ENCODE peak calls at places on chromosomes 16 and 17, in nine cellular contexts. M, J, E, F, S, P, G, R and I are unnamed samples.

GRCh38 chr16:26178298-26178697 is 486.5 kb downstream of the HS3ST4 start:
- DNase-seq in M (no peak), J (no peak), E (no peak), F (no peak), S (no peak), P (no peak), G (no peak), R (no peak), I (no peak)

GRCh38 chr17:8740486-8740885 is 4.2 kb downstream of the CCDC42 start:
- DNase-seq in M (peak; percentile 21), J (no peak), E (no peak), F (peak; percentile 34), S (no peak), P (no peak), G (no peak), R (no peak), I (no peak)

GRCh38 chr17:3950584-3950983 is 13.7 kb downstream of the ATP2A3 start:
- DNase-seq in M (no peak), J (no peak), E (no peak), F (no peak), S (no peak), P (no peak), G (no peak), R (no peak), I (no peak)

GRCh38 chr16:72927199-72928088 is 120.5 kb downstream of the ZFHX3 start:
- DNase-seq in M (no peak), J (peak; percentile 65), E (peak; percentile 78), F (no peak), S (peak; percentile 83), P (peak; percentile 94), G (peak; percentile 58), R (peak; percentile 25), I (no peak)

GRCh38 chr16:82580293-82580900 is 46.4 kb upstream of the CDH13 start:
- DNase-seq in M (no peak), J (peak; percentile 22), E (peak; percentile 7), F (peak; percentile 7), S (no peak), P (peak; percentile 38), G (peak; percentile 4), R (peak; percentile 8), I (no peak)

GRCh38 chr17:75394332-75394918 is 11.1 kb downstream of the GRB2 start:
- DNase-seq in M (no peak), J (peak; percentile 46), E (no peak), F (peak; percentile 43), S (no peak), P (no peak), G (no peak), R (no peak), I (no peak)

GRCh38 chr16:84836967-84837366 is 17.2 kb downstream of the CRISPLD2 start:
- DNase-seq in M (no peak), J (peak; percentile 24), E (no peak), F (no peak), S (no peak), P (no peak), G (no peak), R (no peak), I (no peak)

GRCh38 chr17:55265434-55266021 is 768 bp downstream of the HLF start:
- DNase-seq in M (no peak), J (peak; percentile 82), E (peak; percentile 2), F (no peak), S (peak; percentile 72), P (no peak), G (no peak), R (no peak), I (no peak)

GRCh38 chr16:3161235-3162018 is 26.6 kb upstream of the OR1F1 start:
- DNase-seq in M (no peak), J (no peak), E (no peak), F (no peak), S (no peak), P (no peak), G (no peak), R (peak; percentile 59), I (no peak)

GRCh38 chr17:34665803-34666763 is 86.7 kb downstream of the TMEM132E start:
- DNase-seq in M (no peak), J (peak; percentile 76), E (no peak), F (no peak), S (no peak), P (no peak), G (no peak), R (no peak), I (no peak)

GRCh38 chr17:79627184-79627765 is 16.4 kb upstream of the RBFOX3 start:
- DNase-seq in M (no peak), J (peak; percentile 22), E (no peak), F (no peak), S (peak; percentile 42), P (no peak), G (no peak), R (no peak), I (no peak)

GRCh38 chr17:63646492-63646815 is 24.2 kb downstream of the MAP3K3 start:
- DNase-seq in M (peak; percentile 26), J (no peak), E (no peak), F (peak; percentile 49), S (no peak), P (no peak), G (no peak), R (no peak), I (no peak)

DNA sequence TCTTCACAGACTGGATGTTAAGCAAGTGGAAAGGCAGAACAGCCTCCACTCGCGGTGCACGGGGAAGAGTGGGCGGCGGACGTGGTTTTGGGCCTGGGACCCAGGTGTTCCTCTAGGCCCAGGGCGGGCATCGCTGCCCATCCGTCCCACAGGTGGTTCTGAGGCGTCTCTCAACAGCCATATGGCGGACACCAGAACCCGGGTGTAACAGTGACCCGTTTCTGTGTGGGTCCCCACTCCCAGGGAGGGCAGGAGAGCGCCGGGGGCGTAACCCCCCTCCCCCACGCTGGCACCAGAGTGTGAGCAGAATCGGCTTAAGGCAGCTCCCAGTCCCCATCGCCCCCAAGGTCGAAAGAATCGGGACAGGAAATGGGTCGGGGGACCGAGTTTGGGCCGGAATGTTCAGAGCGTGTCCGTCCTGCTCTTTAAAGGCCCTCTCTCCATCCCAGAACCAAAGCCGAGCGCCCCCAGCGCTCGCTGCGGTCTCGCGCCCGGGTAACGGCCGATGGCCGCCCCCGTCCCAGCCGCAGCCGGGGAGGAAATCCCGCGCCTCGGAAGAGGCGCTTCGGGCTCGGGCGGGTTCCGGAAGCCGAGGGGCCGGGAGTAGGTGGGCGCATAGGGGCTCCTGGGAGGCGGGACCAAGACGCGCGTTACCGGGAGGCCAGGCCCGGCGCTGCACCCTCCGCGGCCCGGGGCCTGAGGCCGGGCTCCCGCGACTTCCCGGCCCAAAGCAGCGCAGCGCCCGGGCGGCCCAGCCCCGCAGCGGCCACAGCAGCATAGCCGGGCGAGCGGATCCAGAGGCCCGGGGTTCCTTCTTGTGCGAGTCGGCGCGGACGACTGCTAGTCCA is at the start of gene TK2:
- DNase-seq in M (peak; percentile 65), J (peak; percentile 91), E (peak; percentile 85), F (peak; percentile 43), S (peak; percentile 87), P (no peak), G (peak; percentile 77), R (peak; percentile 65), I (peak; percentile 6)
- TF ChIP-seq CTCF in M (peak; percentile 0), J (peak; percentile 47), E (peak; percentile 32), F (peak; percentile 45), S (peak; percentile 35), P (no peak), G (peak; percentile 15), R (peak; percentile 17), I (no peak)

GRCh38 chr16:29841631-29842030 is 21.4 kb downstream of the MVP start:
- DNase-seq in M (no peak), J (no peak), E (no peak), F (no peak), S (no peak), P (no peak), G (no peak), R (no peak), I (no peak)

GRCh38 chr16:29843942-29844341 is 19.1 kb downstream of the CDIPT start:
- DNase-seq in M (no peak), J (no peak), E (no peak), F (no peak), S (no peak), P (no peak), G (no peak), R (no peak), I (no peak)

GRCh38 chr16:29844575-29845331 is 18.3 kb downstream of the CDIPT start:
- DNase-seq in M (no peak), J (no peak), E (peak; percentile 85), F (no peak), S (peak; percentile 89), P (no peak), G (peak; percentile 69), R (no peak), I (no peak)

GRCh38 chr16:29840240-29840639 is 20.0 kb downstream of the MVP start:
- DNase-seq in M (no peak), J (no peak), E (no peak), F (no peak), S (no peak), P (no peak), G (no peak), R (no peak), I (no peak)

DNA sequence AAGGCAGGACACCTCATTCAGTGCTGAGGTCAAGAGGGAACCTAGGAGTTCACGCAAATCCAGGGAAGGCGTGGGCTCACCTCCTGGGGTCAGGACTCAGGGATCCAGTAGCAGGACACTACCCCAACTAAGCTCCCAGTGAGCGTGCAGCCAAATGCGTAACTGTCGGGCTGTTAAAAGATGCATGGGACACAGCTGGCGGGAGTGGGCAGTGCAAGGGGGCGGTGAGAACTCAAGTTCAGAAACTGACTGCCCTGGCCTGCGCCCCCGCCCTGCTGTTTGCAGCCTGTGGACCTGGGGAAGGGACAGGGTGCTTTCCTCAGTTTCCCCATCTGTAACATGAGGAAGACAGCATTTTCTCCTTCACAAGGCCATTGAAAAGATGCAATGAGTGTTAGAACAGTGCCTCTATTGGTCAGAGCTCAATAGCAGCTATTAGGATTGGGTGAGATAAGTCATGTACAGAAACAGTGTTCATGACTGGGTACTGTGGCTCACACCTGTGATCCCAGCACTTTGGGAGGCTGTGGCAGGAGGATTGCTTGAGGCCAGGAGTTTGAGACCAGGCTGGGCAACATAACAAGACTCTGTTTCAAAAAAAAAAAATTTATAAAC is 20.2 kb downstream of the CDIPT start:
- DNase-seq in M (no peak), J (no peak), E (no peak), F (no peak), S (no peak), P (no peak), G (no peak), R (no peak), I (no peak)
- TF ChIP-seq CTCF in M (no peak), J (no peak), E (no peak), F (peak; percentile 60), S (no peak), P (no peak), G (no peak), R (no peak), I (no peak)

GRCh38 chr16:68995011-68995504 is 110.4 kb upstream of the HAS3 start:
- DNase-seq in M (no peak), J (peak; percentile 19), E (peak; percentile 51), F (no peak), S (no peak), P (peak; percentile 89), G (peak; percentile 73), R (peak; percentile 55), I (peak; percentile 24)
- TF ChIP-seq CTCF in M (peak; percentile 11), J (peak; percentile 55), E (peak; percentile 42), F (peak; percentile 44), S (peak; percentile 27), P (peak; percentile 34), G (peak; percentile 50), R (peak; percentile 62), I (peak; percentile 28)

DNA sequence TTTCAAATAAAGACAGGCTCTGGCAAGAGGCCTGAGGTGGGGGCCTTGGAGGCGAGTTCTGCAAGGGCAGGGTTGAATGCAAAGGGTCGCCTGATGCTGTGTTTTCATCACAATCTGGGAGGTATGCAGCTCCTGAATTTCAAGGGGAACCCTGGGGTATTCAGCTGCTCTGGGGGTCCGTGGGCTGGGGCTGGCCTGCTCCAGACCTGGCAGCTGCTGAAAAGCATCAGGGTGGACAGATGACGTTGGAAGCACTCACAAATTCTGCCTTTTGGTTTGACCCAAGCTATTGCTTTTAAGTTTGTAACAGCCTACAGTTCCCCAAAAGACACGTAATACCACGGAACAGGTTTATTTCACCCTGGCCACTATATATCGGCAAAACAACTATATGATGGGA is 1.3 kb downstream of the DNAH17 start:
- DNase-seq in M (no peak), J (no peak), E (no peak), F (no peak), S (no peak), P (no peak), G (no peak), R (no peak), I (no peak)
- TF ChIP-seq CTCF in M (no peak), J (no peak), E (no peak), F (no peak), S (no peak), P (no peak), G (no peak), R (no peak), I (no peak)